ENCODE peak calls at places on chromosomes 12 and 14, in six cellular contexts. One of them, this sample, is unnamed.

GRCh38 chr12:42946776-42947435 is 357.4 kb upstream of the PRICKLE1 start:
- DNase-seq in stimulated activated CD8-positive, alpha-beta memory T cell treated with anti-CD3 and anti-CD28 coated beads, Interleukin-15, amount 100 ng/mL, for 24 hours: no peak
- DNase-seq in COLO829: no peak
- DNase-seq in posterior cingulate gyrus: no peak
- DNase-seq in SW 1271: no peak
- DNase-seq in ovary: no peak
- DNase-seq in this sample: no peak

GRCh38 chr12:129839679-129840078 is 64.1 kb downstream of the TMEM132D start:
- DNase-seq in stimulated activated CD8-positive, alpha-beta memory T cell treated with anti-CD3 and anti-CD28 coated beads, Interleukin-15, amount 100 ng/mL, for 24 hours: no peak
- DNase-seq in COLO829: no peak
- DNase-seq in posterior cingulate gyrus: no peak
- DNase-seq in SW 1271: no peak
- DNase-seq in ovary: no peak
- DNase-seq in this sample: no peak

GRCh38 chr12:62711626-62712305 is 223.2 kb downstream of the PPM1H start:
- DNase-seq in stimulated activated CD8-positive, alpha-beta memory T cell treated with anti-CD3 and anti-CD28 coated beads, Interleukin-15, amount 100 ng/mL, for 24 hours: no peak
- DNase-seq in COLO829: no peak
- DNase-seq in posterior cingulate gyrus: no peak
- DNase-seq in SW 1271: no peak
- DNase-seq in ovary: no peak
- DNase-seq in this sample: no peak

GRCh38 chr12:79371226-79371625 is 319.5 kb downstream of the PAWR start:
- DNase-seq in stimulated activated CD8-positive, alpha-beta memory T cell treated with anti-CD3 and anti-CD28 coated beads, Interleukin-15, amount 100 ng/mL, for 24 hours: no peak
- DNase-seq in COLO829: peak
- DNase-seq in posterior cingulate gyrus: no peak
- DNase-seq in SW 1271: no peak
- DNase-seq in ovary: no peak
- DNase-seq in this sample: no peak

GRCh38 chr12:92717202-92717601 is 14.4 kb downstream of the PLEKHG7 start:
- DNase-seq in stimulated activated CD8-positive, alpha-beta memory T cell treated with anti-CD3 and anti-CD28 coated beads, Interleukin-15, amount 100 ng/mL, for 24 hours: no peak
- DNase-seq in COLO829: no peak
- DNase-seq in posterior cingulate gyrus: no peak
- DNase-seq in SW 1271: peak
- DNase-seq in ovary: no peak
- DNase-seq in this sample: no peak

GRCh38 chr12:26611598-26611997 is 221.4 kb downstream of the ITPR2 start:
- DNase-seq in stimulated activated CD8-positive, alpha-beta memory T cell treated with anti-CD3 and anti-CD28 coated beads, Interleukin-15, amount 100 ng/mL, for 24 hours: no peak
- DNase-seq in COLO829: no peak
- DNase-seq in posterior cingulate gyrus: no peak
- DNase-seq in SW 1271: no peak
- DNase-seq in ovary: no peak
- DNase-seq in this sample: no peak

GRCh38 chr12:67969134-67969782 is 20.0 kb upstream of the IFNG-AS1 start:
- DNase-seq in stimulated activated CD8-positive, alpha-beta memory T cell treated with anti-CD3 and anti-CD28 coated beads, Interleukin-15, amount 100 ng/mL, for 24 hours: no peak
- DNase-seq in COLO829: no peak
- DNase-seq in posterior cingulate gyrus: no peak
- DNase-seq in SW 1271: no peak
- DNase-seq in ovary: no peak
- DNase-seq in this sample: no peak

GRCh38 chr14:63544641-63545234 is 1.6 kb upstream of the PPP2R5E start:
- DNase-seq in stimulated activated CD8-positive, alpha-beta memory T cell treated with anti-CD3 and anti-CD28 coated beads, Interleukin-15, amount 100 ng/mL, for 24 hours: no peak
- DNase-seq in COLO829: no peak
- DNase-seq in posterior cingulate gyrus: no peak
- DNase-seq in SW 1271: peak
- DNase-seq in ovary: no peak
- DNase-seq in this sample: no peak

GRCh38 chr14:99145307-99145706 is 126.7 kb downstream of the BCL11B start:
- DNase-seq in stimulated activated CD8-positive, alpha-beta memory T cell treated with anti-CD3 and anti-CD28 coated beads, Interleukin-15, amount 100 ng/mL, for 24 hours: no peak
- DNase-seq in COLO829: no peak
- DNase-seq in posterior cingulate gyrus: no peak
- DNase-seq in SW 1271: no peak
- DNase-seq in ovary: no peak
- DNase-seq in this sample: no peak

GRCh38 chr12:85711735-85712390 is 124.3 kb downstream of the RASSF9 start:
- DNase-seq in stimulated activated CD8-positive, alpha-beta memory T cell treated with anti-CD3 and anti-CD28 coated beads, Interleukin-15, amount 100 ng/mL, for 24 hours: no peak
- DNase-seq in COLO829: no peak
- DNase-seq in posterior cingulate gyrus: no peak
- DNase-seq in SW 1271: no peak
- DNase-seq in ovary: no peak
- DNase-seq in this sample: no peak

GRCh38 chr14:105299654-105300541 is 903 bp downstream of the BRF1 start:
- DNase-seq in stimulated activated CD8-positive, alpha-beta memory T cell treated with anti-CD3 and anti-CD28 coated beads, Interleukin-15, amount 100 ng/mL, for 24 hours: no peak
- DNase-seq in COLO829: no peak
- DNase-seq in posterior cingulate gyrus: no peak
- DNase-seq in SW 1271: peak
- DNase-seq in ovary: peak
- DNase-seq in this sample: no peak

GRCh38 chr12:26121841-26122680 is 2.8 kb downstream of the BHLHE41 start:
- DNase-seq in stimulated activated CD8-positive, alpha-beta memory T cell treated with anti-CD3 and anti-CD28 coated beads, Interleukin-15, amount 100 ng/mL, for 24 hours: no peak
- DNase-seq in COLO829: no peak
- DNase-seq in posterior cingulate gyrus: no peak
- DNase-seq in SW 1271: no peak
- DNase-seq in ovary: peak
- DNase-seq in this sample: peak

GRCh38 chr12:34361721-34362316 is 339.5 kb downstream of the ALG10 start:
- DNase-seq in stimulated activated CD8-positive, alpha-beta memory T cell treated with anti-CD3 and anti-CD28 coated beads, Interleukin-15, amount 100 ng/mL, for 24 hours: no peak
- DNase-seq in COLO829: no peak
- DNase-seq in posterior cingulate gyrus: no peak
- DNase-seq in SW 1271: no peak
- DNase-seq in ovary: no peak
- DNase-seq in this sample: no peak

GRCh38 chr14:81401420-81402122 is 1.4 kb upstream of the STON2 start:
- DNase-seq in stimulated activated CD8-positive, alpha-beta memory T cell treated with anti-CD3 and anti-CD28 coated beads, Interleukin-15, amount 100 ng/mL, for 24 hours: no peak
- DNase-seq in COLO829: peak
- DNase-seq in posterior cingulate gyrus: no peak
- DNase-seq in SW 1271: no peak
- DNase-seq in ovary: no peak
- DNase-seq in this sample: peak

GRCh38 chr14:99968156-99968920 is 96.9 kb upstream of the EVL start:
- DNase-seq in stimulated activated CD8-positive, alpha-beta memory T cell treated with anti-CD3 and anti-CD28 coated beads, Interleukin-15, amount 100 ng/mL, for 24 hours: no peak
- DNase-seq in COLO829: no peak
- DNase-seq in posterior cingulate gyrus: no peak
- DNase-seq in SW 1271: no peak
- DNase-seq in ovary: peak
- DNase-seq in this sample: no peak

GRCh38 chr12:16475521-16475920 is 128.1 kb downstream of the MGST1 start:
- DNase-seq in stimulated activated CD8-positive, alpha-beta memory T cell treated with anti-CD3 and anti-CD28 coated beads, Interleukin-15, amount 100 ng/mL, for 24 hours: no peak
- DNase-seq in COLO829: no peak
- DNase-seq in posterior cingulate gyrus: no peak
- DNase-seq in SW 1271: no peak
- DNase-seq in ovary: no peak
- DNase-seq in this sample: no peak

GRCh38 chr14:101476258-101476930 is 84.9 kb upstream of the DIO3 start:
- DNase-seq in stimulated activated CD8-positive, alpha-beta memory T cell treated with anti-CD3 and anti-CD28 coated beads, Interleukin-15, amount 100 ng/mL, for 24 hours: no peak
- DNase-seq in COLO829: no peak
- DNase-seq in posterior cingulate gyrus: no peak
- DNase-seq in SW 1271: no peak
- DNase-seq in ovary: peak
- DNase-seq in this sample: no peak

GRCh38 chr12:128763395-128763794 is 60.4 kb downstream of the SLC15A4 start:
- DNase-seq in stimulated activated CD8-positive, alpha-beta memory T cell treated with anti-CD3 and anti-CD28 coated beads, Interleukin-15, amount 100 ng/mL, for 24 hours: no peak
- DNase-seq in COLO829: no peak
- DNase-seq in posterior cingulate gyrus: no peak
- DNase-seq in SW 1271: no peak
- DNase-seq in ovary: no peak
- DNase-seq in this sample: no peak

GRCh38 chr12:18139989-18140596 is 50.1 kb upstream of the RERGL start:
- DNase-seq in stimulated activated CD8-positive, alpha-beta memory T cell treated with anti-CD3 and anti-CD28 coated beads, Interleukin-15, amount 100 ng/mL, for 24 hours: no peak
- DNase-seq in COLO829: peak
- DNase-seq in posterior cingulate gyrus: no peak
- DNase-seq in SW 1271: peak
- DNase-seq in ovary: no peak
- DNase-seq in this sample: no peak

GRCh38 chr12:117417004-117417403 is 55.6 kb upstream of the NOS1 start:
- DNase-seq in stimulated activated CD8-positive, alpha-beta memory T cell treated with anti-CD3 and anti-CD28 coated beads, Interleukin-15, amount 100 ng/mL, for 24 hours: no peak
- DNase-seq in COLO829: no peak
- DNase-seq in posterior cingulate gyrus: no peak
- DNase-seq in SW 1271: no peak
- DNase-seq in ovary: no peak
- DNase-seq in this sample: no peak

GRCh38 chr14:72736791-72737559 is 156.9 kb downstream of the DPF3 start:
- DNase-seq in stimulated activated CD8-positive, alpha-beta memory T cell treated with anti-CD3 and anti-CD28 coated beads, Interleukin-15, amount 100 ng/mL, for 24 hours: no peak
- DNase-seq in COLO829: no peak
- DNase-seq in posterior cingulate gyrus: no peak
- DNase-seq in SW 1271: no peak
- DNase-seq in ovary: no peak
- DNase-seq in this sample: no peak

GRCh38 chr14:93113678-93114067 is 2.1 kb downstream of the ITPK1 start:
- DNase-seq in stimulated activated CD8-positive, alpha-beta memory T cell treated with anti-CD3 and anti-CD28 coated beads, Interleukin-15, amount 100 ng/mL, for 24 hours: no peak
- DNase-seq in COLO829: no peak
- DNase-seq in posterior cingulate gyrus: no peak
- DNase-seq in SW 1271: no peak
- DNase-seq in ovary: no peak
- DNase-seq in this sample: no peak

GRCh38 chr14:46920542-46920941 is 269.0 kb upstream of the RPL10L start:
- DNase-seq in stimulated activated CD8-positive, alpha-beta memory T cell treated with anti-CD3 and anti-CD28 coated beads, Interleukin-15, amount 100 ng/mL, for 24 hours: no peak
- DNase-seq in COLO829: no peak
- DNase-seq in posterior cingulate gyrus: no peak
- DNase-seq in SW 1271: no peak
- DNase-seq in ovary: no peak
- DNase-seq in this sample: no peak

GRCh38 chr12:45138609-45139008 is 77.3 kb upstream of the ANO6 start:
- DNase-seq in stimulated activated CD8-positive, alpha-beta memory T cell treated with anti-CD3 and anti-CD28 coated beads, Interleukin-15, amount 100 ng/mL, for 24 hours: no peak
- DNase-seq in COLO829: no peak
- DNase-seq in posterior cingulate gyrus: no peak
- DNase-seq in SW 1271: no peak
- DNase-seq in ovary: no peak
- DNase-seq in this sample: no peak

GRCh38 chr12:113305281-113305856 is 29.5 kb downstream of the SLC8B1 start:
- DNase-seq in stimulated activated CD8-positive, alpha-beta memory T cell treated with anti-CD3 and anti-CD28 coated beads, Interleukin-15, amount 100 ng/mL, for 24 hours: no peak
- DNase-seq in COLO829: no peak
- DNase-seq in posterior cingulate gyrus: no peak
- DNase-seq in SW 1271: no peak
- DNase-seq in ovary: no peak
- DNase-seq in this sample: no peak

GRCh38 chr12:68675098-68675842 is 11.5 kb upstream of the NUP107 start:
- DNase-seq in stimulated activated CD8-positive, alpha-beta memory T cell treated with anti-CD3 and anti-CD28 coated beads, Interleukin-15, amount 100 ng/mL, for 24 hours: no peak
- DNase-seq in COLO829: no peak
- DNase-seq in posterior cingulate gyrus: no peak
- DNase-seq in SW 1271: no peak
- DNase-seq in ovary: no peak
- DNase-seq in this sample: no peak

GRCh38 chr14:95234426-95234825 is 77.1 kb upstream of the DICER1 start:
- DNase-seq in stimulated activated CD8-positive, alpha-beta memory T cell treated with anti-CD3 and anti-CD28 coated beads, Interleukin-15, amount 100 ng/mL, for 24 hours: no peak
- DNase-seq in COLO829: no peak
- DNase-seq in posterior cingulate gyrus: no peak
- DNase-seq in SW 1271: no peak
- DNase-seq in ovary: no peak
- DNase-seq in this sample: no peak

GRCh38 chr12:69897744-69898143 is 72.7 kb downstream of the MYRFL start:
- DNase-seq in stimulated activated CD8-positive, alpha-beta memory T cell treated with anti-CD3 and anti-CD28 coated beads, Interleukin-15, amount 100 ng/mL, for 24 hours: no peak
- DNase-seq in COLO829: no peak
- DNase-seq in posterior cingulate gyrus: peak
- DNase-seq in SW 1271: no peak
- DNase-seq in ovary: no peak
- DNase-seq in this sample: no peak

GRCh38 chr12:94676011-94676709 is 25.8 kb upstream of the TMCC3 start:
- DNase-seq in stimulated activated CD8-positive, alpha-beta memory T cell treated with anti-CD3 and anti-CD28 coated beads, Interleukin-15, amount 100 ng/mL, for 24 hours: no peak
- DNase-seq in COLO829: no peak
- DNase-seq in posterior cingulate gyrus: no peak
- DNase-seq in SW 1271: no peak
- DNase-seq in ovary: no peak
- DNase-seq in this sample: no peak

GRCh38 chr12:58919271-58920101 is 818 bp downstream of the LRIG3 start:
- DNase-seq in stimulated activated CD8-positive, alpha-beta memory T cell treated with anti-CD3 and anti-CD28 coated beads, Interleukin-15, amount 100 ng/mL, for 24 hours: no peak
- DNase-seq in COLO829: peak
- DNase-seq in posterior cingulate gyrus: peak
- DNase-seq in SW 1271: peak
- DNase-seq in ovary: peak
- DNase-seq in this sample: no peak

GRCh38 chr14:65352964-65353530 is 59.5 kb upstream of the FUT8 start:
- DNase-seq in stimulated activated CD8-positive, alpha-beta memory T cell treated with anti-CD3 and anti-CD28 coated beads, Interleukin-15, amount 100 ng/mL, for 24 hours: no peak
- DNase-seq in COLO829: no peak
- DNase-seq in posterior cingulate gyrus: no peak
- DNase-seq in SW 1271: no peak
- DNase-seq in ovary: no peak
- DNase-seq in this sample: no peak

GRCh38 chr12:47591795-47592194 is 114.0 kb downstream of the RPAP3 start:
- DNase-seq in stimulated activated CD8-positive, alpha-beta memory T cell treated with anti-CD3 and anti-CD28 coated beads, Interleukin-15, amount 100 ng/mL, for 24 hours: no peak
- DNase-seq in COLO829: no peak
- DNase-seq in posterior cingulate gyrus: no peak
- DNase-seq in SW 1271: no peak
- DNase-seq in ovary: no peak
- DNase-seq in this sample: no peak

GRCh38 chr12:107418976-107419375 is 266.6 kb upstream of the PWP1 start:
- DNase-seq in stimulated activated CD8-positive, alpha-beta memory T cell treated with anti-CD3 and anti-CD28 coated beads, Interleukin-15, amount 100 ng/mL, for 24 hours: no peak
- DNase-seq in COLO829: no peak
- DNase-seq in posterior cingulate gyrus: no peak
- DNase-seq in SW 1271: no peak
- DNase-seq in ovary: no peak
- DNase-seq in this sample: no peak

This sample was measured in esophagus muscularis mucosa.